ENCODE peak calls at places on chromosomes 11 and 22, in five cellular contexts. One of them, this sample, is unnamed. For H3K4me1, the result is how much of the 10 kb centered on the place peaks cover.

GRCh38 chr22:28379075-28379806 is 300.4 kb downstream of the TTC28 start:
- DNase-seq in PC-3: no peak
- DNase-seq in PC-9: no peak
- DNase-seq in breast epithelium: no peak
- DNase-seq in body of pancreas: no peak
- DNase-seq in this sample: no peak

GRCh38 chr11:72856065-72856464 is 41.9 kb downstream of the ATG16L2 start:
- DNase-seq in body of pancreas: no peak
- DNase-seq in PC-9: no peak
- DNase-seq in PC-3: no peak
- DNase-seq in breast epithelium: no peak
- DNase-seq in this sample: no peak

GRCh38 chr11:91998466-91998865 is 226.2 kb upstream of the FAT3 start:
- DNase-seq in breast epithelium: no peak
- DNase-seq in PC-9: no peak
- DNase-seq in body of pancreas: no peak
- DNase-seq in PC-3: no peak
- DNase-seq in this sample: no peak

GRCh38 chr11:59219836-59220235 is 7.1 kb upstream of the MPEG1 start:
- DNase-seq in body of pancreas: no peak
- DNase-seq in breast epithelium: no peak
- DNase-seq in PC-3: no peak
- DNase-seq in PC-9: no peak
- DNase-seq in this sample: no peak

GRCh38 chr11:115691030-115691429 is 186.8 kb upstream of the CADM1 start:
- DNase-seq in breast epithelium: no peak
- DNase-seq in PC-3: no peak
- DNase-seq in body of pancreas: no peak
- DNase-seq in PC-9: no peak
- DNase-seq in this sample: no peak

GRCh38 chr11:134330611-134331564 is 900 bp upstream of the GLB1L2 start:
- DNase-seq in PC-3: no peak
- DNase-seq in breast epithelium: no peak
- DNase-seq in PC-9: no peak
- DNase-seq in body of pancreas: no peak
- DNase-seq in this sample: no peak

GRCh38 chr22:29936186-29936585 is 53.2 kb downstream of the MTMR3 start:
- DNase-seq in PC-9: no peak
- DNase-seq in PC-3: no peak
- DNase-seq in body of pancreas: peak
- DNase-seq in breast epithelium: no peak
- DNase-seq in this sample: no peak

GRCh38 chr11:8328848-8329330 is 65.2 kb upstream of the LMO1 start:
- DNase-seq in breast epithelium: peak
- DNase-seq in body of pancreas: peak
- DNase-seq in PC-9: peak
- DNase-seq in PC-3: peak
- DNase-seq in this sample: peak

GRCh38 chr11:16925495-16926065 is 88.6 kb downstream of the PLEKHA7 start:
- DNase-seq in breast epithelium: peak
- DNase-seq in body of pancreas: peak
- DNase-seq in PC-3: peak
- DNase-seq in PC-9: peak
- DNase-seq in this sample: no peak

GRCh38 chr11:15816270-15816871 is 540.0 kb downstream of the SOX6 start:
- DNase-seq in body of pancreas: peak
- DNase-seq in PC-9: peak
- DNase-seq in breast epithelium: no peak
- DNase-seq in PC-3: peak
- DNase-seq in this sample: no peak

GRCh38 chr11:118604566-118604965 is 2.8 kb upstream of the PHLDB1 start:
- DNase-seq in PC-3: no peak
- DNase-seq in PC-9: no peak
- DNase-seq in breast epithelium: no peak
- DNase-seq in body of pancreas: no peak
- DNase-seq in this sample: no peak

GRCh38 chr11:74929431-74930363 is 19.2 kb downstream of the XRRA1 start:
- DNase-seq in breast epithelium: peak
- DNase-seq in body of pancreas: peak
- DNase-seq in PC-3: peak
- DNase-seq in PC-9: peak
- DNase-seq in this sample: peak

GRCh38 chr11:118623291-118623655 is 15.9 kb downstream of the PHLDB1 start:
- DNase-seq in breast epithelium: peak
- DNase-seq in PC-3: peak
- DNase-seq in PC-9: no peak
- DNase-seq in body of pancreas: peak
- DNase-seq in this sample: peak

GRCh38 chr11:2746401-2747230 is 46.8 kb upstream of the KCNQ1OT1 start:
- DNase-seq in PC-9: no peak
- DNase-seq in body of pancreas: no peak
- DNase-seq in PC-3: no peak
- DNase-seq in breast epithelium: no peak
- DNase-seq in this sample: no peak

GRCh38 chr11:26143553-26144308 is 188.2 kb upstream of the ANO3 start:
- DNase-seq in PC-3: peak
- DNase-seq in PC-9: no peak
- DNase-seq in body of pancreas: no peak
- DNase-seq in breast epithelium: no peak
- DNase-seq in this sample: no peak

GRCh38 chr11:29279716-29280115 is 737.1 kb downstream of the KCNA4 start:
- DNase-seq in PC-3: no peak
- DNase-seq in body of pancreas: no peak
- DNase-seq in PC-9: no peak
- DNase-seq in breast epithelium: no peak
- DNase-seq in this sample: no peak

GRCh38 chr11:104663190-104664140 is 234.8 kb downstream of the CASP12 start:
- DNase-seq in PC-3: peak
- DNase-seq in PC-9: no peak
- DNase-seq in breast epithelium: no peak
- DNase-seq in body of pancreas: no peak
- DNase-seq in this sample: no peak

GRCh38 chr11:100892886-100893285 is 205.8 kb downstream of the ARHGAP42 start:
- DNase-seq in PC-9: no peak
- DNase-seq in PC-3: peak
- DNase-seq in body of pancreas: no peak
- DNase-seq in breast epithelium: no peak
- DNase-seq in this sample: peak

GRCh38 chr11:36702330-36703054 is 104.5 kb upstream of the RAG2 start:
- DNase-seq in PC-3: peak
- DNase-seq in breast epithelium: no peak
- DNase-seq in body of pancreas: peak
- DNase-seq in PC-9: peak
- DNase-seq in this sample: peak

GRCh38 chr11:26964335-26964734 is 29.6 kb upstream of the FIBIN start:
- DNase-seq in PC-9: no peak
- DNase-seq in breast epithelium: no peak
- DNase-seq in body of pancreas: no peak
- DNase-seq in PC-3: no peak
- DNase-seq in this sample: no peak

GRCh38 chr22:21707677-21708076 is 27.9 kb downstream of the YPEL1 start:
- DNase-seq in PC-3: no peak
- DNase-seq in body of pancreas: no peak
- DNase-seq in breast epithelium: no peak
- DNase-seq in PC-9: no peak
- DNase-seq in this sample: no peak

GRCh38 chr11:6397156-6397555 is 6.9 kb downstream of the SMPD1 start:
- DNase-seq in PC-3: no peak
- DNase-seq in PC-9: no peak
- DNase-seq in body of pancreas: no peak
- DNase-seq in breast epithelium: no peak
- DNase-seq in this sample: no peak

GRCh38 chr11:72648737-72649136 is 25.5 kb downstream of the PDE2A start:
- DNase-seq in breast epithelium: no peak
- DNase-seq in PC-9: no peak
- DNase-seq in body of pancreas: no peak
- DNase-seq in PC-3: no peak
- DNase-seq in this sample: no peak

GRCh38 chr11:7592706-7593105 is 78.9 kb downstream of the PPFIBP2 start:
- DNase-seq in PC-3: peak
- DNase-seq in body of pancreas: peak
- DNase-seq in PC-9: no peak
- DNase-seq in breast epithelium: peak
- DNase-seq in this sample: no peak

GRCh38 chr22:17336061-17336460 is 33.2 kb upstream of the CECR2 start:
- DNase-seq in body of pancreas: no peak
- DNase-seq in PC-9: no peak
- DNase-seq in PC-3: no peak
- DNase-seq in breast epithelium: no peak
- DNase-seq in this sample: no peak

GRCh38 chr11:70201876-70202861 is 927 bp upstream of the FADD start:
- DNase-seq in PC-9: no peak
- DNase-seq in body of pancreas: no peak
- DNase-seq in breast epithelium: no peak
- DNase-seq in PC-3: no peak
- DNase-seq in this sample: no peak

GRCh38 chr22:38029901-38030300 is 27.3 kb upstream of the PICK1 start:
- DNase-seq in PC-3: no peak
- DNase-seq in breast epithelium: no peak
- DNase-seq in PC-9: no peak
- DNase-seq in body of pancreas: no peak
- DNase-seq in this sample: no peak

GRCh38 chr11:75734491-75735180 is 17.0 kb downstream of the MOGAT2 start:
- DNase-seq in body of pancreas: no peak
- DNase-seq in breast epithelium: no peak
- DNase-seq in PC-9: no peak
- DNase-seq in PC-3: peak
- DNase-seq in this sample: no peak

GRCh38 chr11:14904745-14905103 is 12.7 kb upstream of the CYP2R1 start:
- DNase-seq in PC-3: no peak
- DNase-seq in body of pancreas: peak
- DNase-seq in breast epithelium: no peak
- DNase-seq in PC-9: peak
- DNase-seq in this sample: no peak

GRCh38 chr22:45072322-45072903 is 62.6 kb upstream of the PHF21B start:
- DNase-seq in breast epithelium: no peak
- DNase-seq in PC-9: peak
- DNase-seq in PC-3: peak
- DNase-seq in body of pancreas: no peak
- DNase-seq in this sample: peak

GRCh38 chr22:41832553-41833368 is at the start of gene SREBF2:
- DNase-seq in breast epithelium: peak
- DNase-seq in PC-3: peak
- DNase-seq in PC-9: peak
- DNase-seq in body of pancreas: peak
- DNase-seq in this sample: peak
- TF ChIP-seq CTCF in breast epithelium: no peak
- TF ChIP-seq CTCF in PC-3: no peak
- TF ChIP-seq CTCF in PC-9: peak
- TF ChIP-seq CTCF in body of pancreas: no peak
- TF ChIP-seq CTCF in this sample: peak

GRCh38 chr11:12166299-12167092 is 56.1 kb downstream of the MICAL2 start:
- DNase-seq in body of pancreas: no peak
- DNase-seq in breast epithelium: no peak
- DNase-seq in PC-9: no peak
- DNase-seq in PC-3: no peak
- DNase-seq in this sample: no peak

GRCh38 chr11:12170501-12170900 is 60.1 kb downstream of the MICAL2 start:
- DNase-seq in PC-3: no peak
- DNase-seq in PC-9: no peak
- DNase-seq in breast epithelium: no peak
- DNase-seq in body of pancreas: no peak
- DNase-seq in this sample: no peak

GRCh38 chr11:12169822-12170221 is 59.4 kb downstream of the MICAL2 start:
- DNase-seq in body of pancreas: no peak
- DNase-seq in PC-9: no peak
- DNase-seq in PC-3: no peak
- DNase-seq in breast epithelium: no peak
- DNase-seq in this sample: no peak

GRCh38 chr11:12167098-12167999 is 57.0 kb downstream of the MICAL2 start:
- DNase-seq in breast epithelium: no peak
- DNase-seq in PC-9: peak
- DNase-seq in body of pancreas: no peak
- DNase-seq in PC-3: peak
- DNase-seq in this sample: peak

DNA sequence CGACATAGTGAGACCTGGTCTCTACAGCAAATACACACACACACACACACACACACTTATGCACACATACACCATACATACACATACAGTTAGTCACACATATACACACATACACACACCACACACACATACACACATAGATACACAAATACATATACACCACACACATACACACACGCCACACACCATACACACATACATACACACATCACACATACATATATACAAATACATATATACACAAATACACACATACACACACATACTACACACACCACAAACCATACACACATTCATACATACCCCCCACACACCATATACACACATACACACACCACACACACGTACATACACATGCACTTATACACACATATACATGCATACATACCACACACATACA is 57.7 kb downstream of the MICAL2 start:
- DNase-seq in PC-9: no peak
- DNase-seq in body of pancreas: no peak
- DNase-seq in PC-3: no peak
- DNase-seq in breast epithelium: no peak
- DNase-seq in this sample: no peak
- H3K4me1 ChIP-seq in PC-9: half or more
- H3K4me1 ChIP-seq in body of pancreas: under half
- H3K4me1 ChIP-seq in PC-3: half or more
- H3K4me1 ChIP-seq in breast epithelium: under half
- H3K4me1 ChIP-seq in this sample: half or more

GRCh38 chr11:113806403-113806802 is 26.8 kb downstream of the CLDN25 start:
- DNase-seq in body of pancreas: no peak
- DNase-seq in PC-9: peak
- DNase-seq in PC-3: peak
- DNase-seq in breast epithelium: no peak
- DNase-seq in this sample: peak
- TF ChIP-seq CTCF in body of pancreas: no peak
- TF ChIP-seq CTCF in PC-9: peak
- TF ChIP-seq CTCF in PC-3: peak
- TF ChIP-seq CTCF in breast epithelium: no peak
- TF ChIP-seq CTCF in this sample: peak

GRCh38 chr11:831951-832528 is 712 bp upstream of the CD151 start:
- DNase-seq in body of pancreas: no peak
- DNase-seq in breast epithelium: no peak
- DNase-seq in PC-9: no peak
- DNase-seq in PC-3: no peak
- DNase-seq in this sample: no peak

GRCh38 chr11:829946-830294 is 2.2 kb downstream of the CRACR2B start:
- DNase-seq in breast epithelium: no peak
- DNase-seq in PC-9: no peak
- DNase-seq in body of pancreas: no peak
- DNase-seq in PC-3: no peak
- DNase-seq in this sample: no peak

GRCh38 chr11:832529-833113 is at the start of gene CD151:
- DNase-seq in body of pancreas: peak
- DNase-seq in PC-9: peak
- DNase-seq in breast epithelium: no peak
- DNase-seq in PC-3: peak
- DNase-seq in this sample: no peak

GRCh38 chr11:830295-831131 is 2.2 kb upstream of the CD151 start:
- DNase-seq in breast epithelium: peak
- DNase-seq in PC-9: no peak
- DNase-seq in body of pancreas: no peak
- DNase-seq in PC-3: no peak
- DNase-seq in this sample: no peak

GRCh38 chr11:831132-831864 is 1.5 kb upstream of the CD151 start:
- DNase-seq in PC-9: no peak
- DNase-seq in body of pancreas: no peak
- DNase-seq in breast epithelium: no peak
- DNase-seq in PC-3: no peak
- DNase-seq in this sample: no peak
- H3K4me1 ChIP-seq in PC-9: under half
- H3K4me1 ChIP-seq in body of pancreas: half or more
- H3K4me1 ChIP-seq in breast epithelium: under half
- H3K4me1 ChIP-seq in PC-3: under half
- H3K4me1 ChIP-seq in this sample: under half